ENCODE peak calls at places on chromosomes 5 and 9, in four cellular contexts. One of them, this sample, is unnamed.

GRCh38 chr9:127185181-127185580 is 62.7 kb upstream of the ANGPTL2 start:
- DNase-seq in IMR-90: no peak
- DNase-seq in A549: no peak
- DNase-seq in HepG2: no peak
- DNase-seq in this sample: no peak

GRCh38 chr5:124744170-124744911 is 2.1 kb downstream of the ZNF608 start:
- DNase-seq in A549: no peak
- DNase-seq in HepG2: no peak
- DNase-seq in IMR-90: peak; percentile 27
- DNase-seq in this sample: no peak

GRCh38 chr5:142973932-142974331 is 203.8 kb downstream of the ARHGAP26 start:
- DNase-seq in A549: no peak
- DNase-seq in IMR-90: no peak
- DNase-seq in HepG2: no peak
- DNase-seq in this sample: no peak

GRCh38 chr9:137406085-137406773 is 16.7 kb downstream of the EXD3 start:
- DNase-seq in IMR-90: no peak
- DNase-seq in HepG2: no peak
- DNase-seq in A549: no peak
- DNase-seq in this sample: no peak

GRCh38 chr9:114681594-114682332 is at the start of gene TEX48:
- DNase-seq in IMR-90: peak; percentile 74
- DNase-seq in HepG2: peak; percentile 80
- DNase-seq in A549: peak; percentile 88
- DNase-seq in this sample: peak; percentile 76

GRCh38 chr5:135211083-135211790 is 177.2 kb upstream of the PITX1 start:
- DNase-seq in HepG2: no peak
- DNase-seq in IMR-90: peak; percentile 38
- DNase-seq in A549: no peak
- DNase-seq in this sample: no peak

GRCh38 chr5:10562202-10563131 is 1.4 kb upstream of the ANKRD33B start:
- DNase-seq in IMR-90: peak; percentile 33
- DNase-seq in A549: no peak
- DNase-seq in HepG2: no peak
- DNase-seq in this sample: no peak

GRCh38 chr5:179786861-179787260 is 6.9 kb upstream of the LTC4S start:
- DNase-seq in A549: no peak
- DNase-seq in HepG2: no peak
- DNase-seq in IMR-90: no peak
- DNase-seq in this sample: no peak

GRCh38 chr5:107831612-107832395 is 161.1 kb upstream of the EFNA5 start:
- DNase-seq in HepG2: no peak
- DNase-seq in IMR-90: peak; percentile 85
- DNase-seq in A549: no peak
- DNase-seq in this sample: no peak

GRCh38 chr5:174320051-174320450 is 274.5 kb downstream of the NSG2 start:
- DNase-seq in IMR-90: no peak
- DNase-seq in A549: no peak
- DNase-seq in HepG2: no peak
- DNase-seq in this sample: no peak

GRCh38 chr9:98485706-98486105 is 223.0 kb downstream of the GABBR2 start:
- DNase-seq in A549: no peak
- DNase-seq in HepG2: no peak
- DNase-seq in IMR-90: no peak
- DNase-seq in this sample: no peak

GRCh38 chr9:113675475-113675941 is 200.6 kb upstream of the ZNF618 start:
- DNase-seq in HepG2: no peak
- DNase-seq in IMR-90: peak; percentile 100
- DNase-seq in A549: no peak
- DNase-seq in this sample: peak; percentile 44

GRCh38 chr5:68214472-68215207 is 916 bp upstream of the PIK3R1 start:
- DNase-seq in HepG2: no peak
- DNase-seq in A549: peak; percentile 3
- DNase-seq in IMR-90: no peak
- DNase-seq in this sample: no peak

GRCh38 chr9:112059145-112059979 is 115.7 kb downstream of the SUSD1 start:
- DNase-seq in HepG2: peak; percentile 62
- DNase-seq in A549: peak; percentile 89
- DNase-seq in IMR-90: peak; percentile 92
- DNase-seq in this sample: no peak

GRCh38 chr9:86732514-86732913 is 214.8 kb downstream of the GAS1 start:
- DNase-seq in IMR-90: peak; percentile 92
- DNase-seq in HepG2: no peak
- DNase-seq in A549: no peak
- DNase-seq in this sample: no peak

GRCh38 chr5:136212252-136212721 is 19.3 kb upstream of the SMIM32 start:
- DNase-seq in IMR-90: peak; percentile 48
- DNase-seq in A549: peak; percentile 50
- DNase-seq in HepG2: peak; percentile 21
- DNase-seq in this sample: peak; percentile 76

GRCh38 chr5:39201160-39201794 is 18.1 kb downstream of the FYB1 start:
- DNase-seq in HepG2: no peak
- DNase-seq in A549: no peak
- DNase-seq in IMR-90: no peak
- DNase-seq in this sample: no peak

GRCh38 chr9:17744786-17745185 is 165.9 kb downstream of the SH3GL2 start:
- DNase-seq in HepG2: no peak
- DNase-seq in IMR-90: peak; percentile 12
- DNase-seq in A549: no peak
- DNase-seq in this sample: no peak

GRCh38 chr5:21236104-21236503 is 1248.1 kb upstream of the CDH18 start:
- DNase-seq in IMR-90: no peak
- DNase-seq in HepG2: no peak
- DNase-seq in A549: no peak
- DNase-seq in this sample: no peak

GRCh38 chr5:72501475-72501874 is 5.7 kb downstream of the ZNF366 start:
- DNase-seq in HepG2: no peak
- DNase-seq in IMR-90: peak; percentile 34
- DNase-seq in A549: no peak
- DNase-seq in this sample: no peak

GRCh38 chr5:91229031-91229623 is 154.0 kb downstream of the ARRDC3 start:
- DNase-seq in HepG2: no peak
- DNase-seq in A549: no peak
- DNase-seq in IMR-90: peak; percentile 10
- DNase-seq in this sample: no peak

GRCh38 chr5:81182396-81183390 is 50.4 kb upstream of the CKMT2 start:
- DNase-seq in IMR-90: no peak
- DNase-seq in HepG2: no peak
- DNase-seq in A549: no peak
- DNase-seq in this sample: no peak

GRCh38 chr9:130936285-130937117 is 2.5 kb downstream of the FIBCD1 start:
- DNase-seq in A549: peak; percentile 83
- DNase-seq in HepG2: peak; percentile 28
- DNase-seq in IMR-90: peak; percentile 75
- DNase-seq in this sample: peak; percentile 64

GRCh38 chr5:149002053-149002452 is 60.8 kb downstream of the SH3TC2 start:
- DNase-seq in A549: peak; percentile 76
- DNase-seq in IMR-90: peak; percentile 100
- DNase-seq in HepG2: peak; percentile 94
- DNase-seq in this sample: no peak

GRCh38 chr9:113474372-113474771 is 10.8 kb downstream of the RGS3 start:
- DNase-seq in IMR-90: no peak
- DNase-seq in A549: no peak
- DNase-seq in HepG2: no peak
- DNase-seq in this sample: no peak

GRCh38 chr5:77896338-77896737 is 120.2 kb upstream of the TBCA start:
- DNase-seq in IMR-90: no peak
- DNase-seq in HepG2: no peak
- DNase-seq in A549: no peak
- DNase-seq in this sample: no peak

GRCh38 chr9:90420714-90421513 is 221.7 kb downstream of the DIRAS2 start:
- DNase-seq in A549: peak; percentile 13
- DNase-seq in IMR-90: no peak
- DNase-seq in HepG2: no peak
- DNase-seq in this sample: no peak

GRCh38 chr5:176450077-176450476 is 1.9 kb downstream of the FAF2 start:
- DNase-seq in HepG2: no peak
- DNase-seq in A549: no peak
- DNase-seq in IMR-90: no peak
- DNase-seq in this sample: no peak

GRCh38 chr5:176447982-176448608 is at the start of gene FAF2:
- DNase-seq in IMR-90: peak; percentile 99
- DNase-seq in A549: peak; percentile 99
- DNase-seq in HepG2: peak; percentile 88
- DNase-seq in this sample: peak; percentile 98

GRCh38 chr5:176444742-176445141 is 3.4 kb upstream of the FAF2 start:
- DNase-seq in HepG2: no peak
- DNase-seq in A549: no peak
- DNase-seq in IMR-90: no peak
- DNase-seq in this sample: no peak

GRCh38 chr5:176447538-176447981 is 625 bp upstream of the FAF2 start:
- DNase-seq in IMR-90: no peak
- DNase-seq in HepG2: no peak
- DNase-seq in A549: no peak
- DNase-seq in this sample: no peak

GRCh38 chr5:176446884-176447537 is 1.2 kb upstream of the FAF2 start:
- DNase-seq in IMR-90: no peak
- DNase-seq in HepG2: no peak
- DNase-seq in A549: no peak
- DNase-seq in this sample: peak; percentile 46
- TF ChIP-seq MAFK in IMR-90: no peak
- TF ChIP-seq MAFK in HepG2: no peak
- TF ChIP-seq MAFK in A549: no peak
- TF ChIP-seq MAFK in this sample: no peak

DNA sequence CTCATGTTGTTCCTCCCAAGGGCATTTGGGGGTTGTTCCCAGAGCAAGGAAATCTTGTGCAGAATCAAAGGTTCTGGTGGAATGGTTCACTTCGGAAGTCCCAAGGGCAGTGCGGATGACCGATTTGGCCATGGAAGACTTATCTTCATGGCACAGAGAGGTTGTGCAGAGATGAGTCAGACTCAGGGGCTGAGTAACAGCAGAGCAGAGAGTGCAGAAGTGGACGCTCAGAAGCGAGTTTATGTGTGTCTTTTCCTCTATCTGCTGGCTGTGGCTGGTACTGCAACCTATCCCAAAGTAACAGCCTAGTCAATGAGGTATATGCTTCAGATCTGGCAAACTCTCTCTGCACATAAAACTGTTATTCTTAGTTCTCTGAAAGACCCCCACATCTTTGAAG is 118.1 kb downstream of the DPYSL3 start:
- DNase-seq in A549: peak; percentile 56
- DNase-seq in IMR-90: peak; percentile 84
- DNase-seq in HepG2: peak; percentile 25
- DNase-seq in this sample: no peak
- TF ChIP-seq MAZ in A549: no peak
- TF ChIP-seq MAZ in IMR-90: peak; percentile 13
- TF ChIP-seq MAZ in HepG2: no peak
- TF ChIP-seq MAZ in this sample: no peak

DNA sequence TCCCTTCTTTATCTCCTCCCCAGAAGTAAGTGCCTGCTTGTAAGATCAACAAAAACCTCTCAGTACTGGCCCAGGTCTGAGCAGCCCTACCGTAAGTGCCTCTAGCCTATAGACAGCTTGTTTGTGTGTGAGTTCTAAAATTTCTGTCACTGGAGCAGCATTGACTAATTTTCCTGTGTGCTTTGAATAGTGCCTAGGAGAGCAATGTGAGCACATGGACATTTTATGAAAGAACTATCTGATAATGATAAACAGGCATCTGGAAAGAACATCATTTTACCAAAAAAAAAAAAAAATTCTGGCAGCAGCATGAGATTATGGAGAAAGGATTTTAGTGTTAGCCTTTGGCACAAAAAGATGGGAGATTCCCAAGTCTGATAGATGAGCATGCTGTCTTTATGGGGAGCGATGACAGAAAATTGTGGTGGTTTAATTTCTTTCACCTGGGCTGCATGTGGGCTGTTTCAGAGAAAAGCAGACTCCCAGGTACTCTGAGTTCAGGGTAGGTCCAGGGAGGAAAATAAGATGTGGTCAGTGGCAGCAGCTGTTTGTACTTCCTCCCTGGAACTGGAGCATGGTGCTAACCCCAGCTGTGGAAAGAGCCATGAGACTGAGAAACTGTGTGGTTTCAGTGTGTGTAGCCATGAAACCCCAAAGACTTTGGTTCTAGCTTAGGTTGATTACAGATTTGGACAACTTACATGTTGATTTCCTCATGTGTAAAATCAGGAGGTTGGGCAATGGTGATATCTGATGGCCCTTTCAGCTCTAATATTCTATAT is 419.9 kb downstream of the NTRK2 start:
- DNase-seq in HepG2: no peak
- DNase-seq in A549: no peak
- DNase-seq in IMR-90: no peak
- DNase-seq in this sample: no peak
- TF ChIP-seq MAFK in HepG2: no peak
- TF ChIP-seq MAFK in A549: no peak
- TF ChIP-seq MAFK in IMR-90: no peak
- TF ChIP-seq MAFK in this sample: no peak

GRCh38 chr9:119273984-119274665 is 95.1 kb downstream of the BRINP1 start:
- DNase-seq in HepG2: no peak
- DNase-seq in IMR-90: no peak
- DNase-seq in A549: no peak
- DNase-seq in this sample: no peak
- TF ChIP-seq MAZ in HepG2: no peak
- TF ChIP-seq MAZ in IMR-90: no peak
- TF ChIP-seq MAZ in A549: no peak
- TF ChIP-seq MAZ in this sample: no peak

GRCh38 chr5:65984098-65984885 is 57.9 kb downstream of the ERBIN start:
- DNase-seq in HepG2: no peak
- DNase-seq in A549: no peak
- DNase-seq in IMR-90: no peak
- DNase-seq in this sample: no peak

GRCh38 chr5:65986796-65987195 is 60.4 kb downstream of the ERBIN start:
- DNase-seq in A549: no peak
- DNase-seq in IMR-90: no peak
- DNase-seq in HepG2: no peak
- DNase-seq in this sample: no peak

GRCh38 chr5:65987982-65988381 is 61.6 kb downstream of the ERBIN start:
- DNase-seq in HepG2: no peak
- DNase-seq in IMR-90: no peak
- DNase-seq in A549: no peak
- DNase-seq in this sample: no peak

GRCh38 chr5:65989115-65989514 is 62.7 kb downstream of the ERBIN start:
- DNase-seq in HepG2: no peak
- DNase-seq in IMR-90: no peak
- DNase-seq in A549: no peak
- DNase-seq in this sample: no peak

DNA sequence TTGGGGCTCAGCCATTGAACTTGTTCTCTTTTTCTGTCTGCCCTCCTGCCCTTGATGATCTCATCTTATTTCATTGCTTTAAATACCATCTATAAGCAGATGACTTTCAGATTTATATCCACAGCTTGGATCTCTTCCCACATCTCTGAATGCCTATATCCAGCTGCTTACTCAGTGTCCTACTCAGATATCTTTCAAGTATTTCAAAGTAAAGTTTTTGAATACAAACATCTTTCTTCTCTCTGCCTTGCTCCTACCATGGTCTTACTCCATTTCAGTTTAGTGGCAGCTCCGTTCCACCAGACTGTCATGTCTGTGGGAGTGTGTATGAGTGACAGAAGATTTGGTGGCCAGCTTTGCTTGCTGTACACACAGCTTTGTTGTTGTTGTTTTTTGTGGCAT is 59.7 kb downstream of the ERBIN start:
- DNase-seq in HepG2: no peak
- DNase-seq in A549: no peak
- DNase-seq in IMR-90: peak; percentile 91
- DNase-seq in this sample: no peak
- TF ChIP-seq MAFK in HepG2: no peak
- TF ChIP-seq MAFK in A549: no peak
- TF ChIP-seq MAFK in IMR-90: no peak
- TF ChIP-seq MAFK in this sample: no peak

This sample was measured in K562.